ENCODE peak calls at places on chromosomes 5 and 9, in seven cellular contexts. N is pulmonary artery endothelial cell, S is HTR-8/SVneo, W is epithelial cell of esophagus, I is C1 segment of cervical spinal cord, G is aorta, R is ureter. X is an unnamed sample.

GRCh38 chr5:150535611-150536010 is 27.7 kb downstream of the NDST1 start:
- DNase-seq in I (no peak), G (peak), S (no peak), W (no peak), R (no peak), N (no peak), X (no peak)

GRCh38 chr5:136080483-136081180 is 51.8 kb downstream of the TGFBI start:
- DNase-seq in S (peak), W (peak), R (peak), I (peak), G (peak), N (peak), X (peak)

GRCh38 chr9:116765009-116765408 is 77.9 kb downstream of the TRIM32 start:
- DNase-seq in G (no peak), N (no peak), S (no peak), R (no peak), W (no peak), I (no peak), X (no peak)

GRCh38 chr5:153896117-153896516 is 142.6 kb downstream of the FAM114A2 start:
- DNase-seq in I (no peak), G (no peak), S (no peak), W (peak), N (no peak), R (no peak), X (no peak)

GRCh38 chr5:32942225-32942989 is 231.3 kb downstream of the NPR3 start:
- DNase-seq in S (peak), R (no peak), I (no peak), N (no peak), G (no peak), W (peak), X (no peak)

GRCh38 chr9:125646222-125647100 is 60.5 kb downstream of the MAPKAP1 start:
- DNase-seq in S (no peak), W (no peak), G (no peak), N (no peak), I (no peak), R (no peak), X (no peak)

GRCh38 chr5:87390576-87391199 is 22.0 kb downstream of the CCNH start:
- DNase-seq in S (no peak), I (no peak), W (no peak), R (no peak), G (no peak), N (no peak), X (no peak)

GRCh38 chr5:125059255-125060050 is 313.0 kb upstream of the ZNF608 start:
- DNase-seq in S (no peak), I (no peak), R (no peak), N (no peak), G (no peak), W (no peak), X (no peak)